ENCODE peak calls at places on chromosomes 4 and X, in four cellular contexts. One of them, this sample, is unnamed.

GRCh38 chr4:98865059-98865458 is 63.9 kb downstream of the EIF4E start:
- DNase-seq in cardiac fibroblast: no peak
- DNase-seq in astrocyte of the spinal cord: no peak
- DNase-seq in gastrocnemius medialis: no peak
- DNase-seq in this sample: no peak

GRCh38 chr4:146098397-146098796 is 77.1 kb upstream of the LSM6 start:
- DNase-seq in astrocyte of the spinal cord: no peak
- DNase-seq in gastrocnemius medialis: no peak
- DNase-seq in cardiac fibroblast: no peak
- DNase-seq in this sample: no peak

GRCh38 chrX:68932611-68933010 is 103.8 kb downstream of the EFNB1 start:
- DNase-seq in cardiac fibroblast: peak; percentile 58
- DNase-seq in gastrocnemius medialis: peak; percentile 48
- DNase-seq in astrocyte of the spinal cord: no peak
- DNase-seq in this sample: peak; percentile 39

GRCh38 chr4:82842593-82842992 is 44.0 kb upstream of the SCD5 start:
- DNase-seq in cardiac fibroblast: peak; percentile 31
- DNase-seq in gastrocnemius medialis: no peak
- DNase-seq in astrocyte of the spinal cord: no peak
- DNase-seq in this sample: peak; percentile 45

GRCh38 chr4:75831856-75832405 is 70.3 kb downstream of the PPEF2 start:
- DNase-seq in cardiac fibroblast: no peak
- DNase-seq in gastrocnemius medialis: peak; percentile 27
- DNase-seq in astrocyte of the spinal cord: no peak
- DNase-seq in this sample: no peak

GRCh38 chrX:130179170-130179569 is 7.4 kb downstream of the RAB33A start:
- DNase-seq in gastrocnemius medialis: no peak
- DNase-seq in astrocyte of the spinal cord: no peak
- DNase-seq in cardiac fibroblast: no peak
- DNase-seq in this sample: no peak

GRCh38 chrX:109472939-109473713 is 8.8 kb downstream of the GUCY2F start:
- DNase-seq in astrocyte of the spinal cord: peak; percentile 77
- DNase-seq in cardiac fibroblast: peak; percentile 38
- DNase-seq in gastrocnemius medialis: no peak
- DNase-seq in this sample: peak; percentile 81

GRCh38 chr4:71020611-71021010 is 27.2 kb downstream of the DCK start:
- DNase-seq in astrocyte of the spinal cord: peak; percentile 42
- DNase-seq in gastrocnemius medialis: no peak
- DNase-seq in cardiac fibroblast: peak; percentile 37
- DNase-seq in this sample: peak; percentile 33

GRCh38 chr4:155759372-155760252 is 791 bp downstream of the GUCY1B1 start:
- DNase-seq in astrocyte of the spinal cord: no peak
- DNase-seq in gastrocnemius medialis: peak; percentile 18
- DNase-seq in cardiac fibroblast: peak; percentile 51
- DNase-seq in this sample: peak; percentile 33

GRCh38 chrX:6053126-6053625 is 175.5 kb downstream of the NLGN4X start:
- DNase-seq in astrocyte of the spinal cord: no peak
- DNase-seq in gastrocnemius medialis: no peak
- DNase-seq in cardiac fibroblast: no peak
- DNase-seq in this sample: no peak

GRCh38 chrX:44871114-44871645 is 1.8 kb upstream of the KDM6A start:
- DNase-seq in astrocyte of the spinal cord: no peak
- DNase-seq in gastrocnemius medialis: peak; percentile 13
- DNase-seq in cardiac fibroblast: peak; percentile 16
- DNase-seq in this sample: no peak

GRCh38 chr4:182917182-182918043 is at the start of gene DCTD:
- DNase-seq in astrocyte of the spinal cord: peak; percentile 67
- DNase-seq in cardiac fibroblast: peak; percentile 82
- DNase-seq in gastrocnemius medialis: peak; percentile 59
- DNase-seq in this sample: peak; percentile 67

GRCh38 chr4:105550641-105551040 is 1.8 kb upstream of the ARHGEF38 start:
- DNase-seq in gastrocnemius medialis: no peak
- DNase-seq in astrocyte of the spinal cord: no peak
- DNase-seq in cardiac fibroblast: no peak
- DNase-seq in this sample: no peak

GRCh38 chr4:150818661-150819060 is 196.4 kb downstream of the LRBA start:
- DNase-seq in gastrocnemius medialis: no peak
- DNase-seq in cardiac fibroblast: peak; percentile 33
- DNase-seq in astrocyte of the spinal cord: peak; percentile 57
- DNase-seq in this sample: peak; percentile 61

GRCh38 chrX:13763489-13763888 is 28.9 kb downstream of the OFD1 start:
- DNase-seq in gastrocnemius medialis: peak; percentile 21
- DNase-seq in astrocyte of the spinal cord: no peak
- DNase-seq in cardiac fibroblast: no peak
- DNase-seq in this sample: no peak

GRCh38 chrX:70166601-70167590 is 10.4 kb upstream of the DGAT2L6 start:
- DNase-seq in astrocyte of the spinal cord: peak; percentile 84
- DNase-seq in gastrocnemius medialis: no peak
- DNase-seq in cardiac fibroblast: peak; percentile 59
- DNase-seq in this sample: peak; percentile 64

GRCh38 chr4:82517043-82517442 is 44.7 kb downstream of the TMEM150C start:
- DNase-seq in gastrocnemius medialis: no peak
- DNase-seq in cardiac fibroblast: peak; percentile 35
- DNase-seq in astrocyte of the spinal cord: peak; percentile 65
- DNase-seq in this sample: peak; percentile 50

GRCh38 chr4:8917868-8918783 is 46.5 kb upstream of the HMX1 start:
- DNase-seq in gastrocnemius medialis: no peak
- DNase-seq in astrocyte of the spinal cord: peak; percentile 16
- DNase-seq in cardiac fibroblast: peak; percentile 43
- DNase-seq in this sample: peak; percentile 45

GRCh38 chr4:169256101-169256612 is 14.6 kb downstream of the SH3RF1 start:
- DNase-seq in gastrocnemius medialis: no peak
- DNase-seq in astrocyte of the spinal cord: no peak
- DNase-seq in cardiac fibroblast: no peak
- DNase-seq in this sample: no peak

GRCh38 chr4:116400480-116400879 is 684.9 kb downstream of the TRAM1L1 start:
- DNase-seq in cardiac fibroblast: no peak
- DNase-seq in astrocyte of the spinal cord: peak; percentile 12
- DNase-seq in gastrocnemius medialis: no peak
- DNase-seq in this sample: no peak

GRCh38 chr4:165502919-165503907 is 124.4 kb downstream of the CPE start:
- DNase-seq in gastrocnemius medialis: no peak
- DNase-seq in cardiac fibroblast: peak; percentile 74
- DNase-seq in astrocyte of the spinal cord: peak; percentile 18
- DNase-seq in this sample: peak; percentile 68

GRCh38 chr4:88497859-88498409 is 25.6 kb downstream of the PYURF start:
- DNase-seq in gastrocnemius medialis: no peak
- DNase-seq in astrocyte of the spinal cord: no peak
- DNase-seq in cardiac fibroblast: no peak
- DNase-seq in this sample: no peak

GRCh38 chr4:184100297-184100885 is 117.3 kb downstream of the ENPP6 start:
- DNase-seq in astrocyte of the spinal cord: peak; percentile 4
- DNase-seq in gastrocnemius medialis: peak; percentile 20
- DNase-seq in cardiac fibroblast: peak; percentile 24
- DNase-seq in this sample: peak; percentile 25

GRCh38 chrX:103919336-103919682 is 43.1 kb upstream of the TMSB15B start:
- DNase-seq in cardiac fibroblast: peak; percentile 44
- DNase-seq in astrocyte of the spinal cord: peak; percentile 56
- DNase-seq in gastrocnemius medialis: no peak
- DNase-seq in this sample: peak; percentile 43

GRCh38 chr4:89586864-89587263 is 250.1 kb downstream of the SNCA start:
- DNase-seq in cardiac fibroblast: peak; percentile 35
- DNase-seq in astrocyte of the spinal cord: peak; percentile 35
- DNase-seq in gastrocnemius medialis: no peak
- DNase-seq in this sample: peak; percentile 44

GRCh38 chr4:112753333-112753732 is 116.4 kb downstream of the LARP7 start:
- DNase-seq in astrocyte of the spinal cord: no peak
- DNase-seq in gastrocnemius medialis: no peak
- DNase-seq in cardiac fibroblast: no peak
- DNase-seq in this sample: no peak

GRCh38 chrX:12065251-12065650 is 73.0 kb upstream of the FRMPD4 start:
- DNase-seq in gastrocnemius medialis: no peak
- DNase-seq in cardiac fibroblast: peak; percentile 41
- DNase-seq in astrocyte of the spinal cord: peak; percentile 19
- DNase-seq in this sample: peak; percentile 55

GRCh38 chr4:54228064-54228527 is 997 bp upstream of the PDGFRA start:
- DNase-seq in gastrocnemius medialis: peak; percentile 51
- DNase-seq in astrocyte of the spinal cord: peak; percentile 82
- DNase-seq in cardiac fibroblast: peak; percentile 94
- DNase-seq in this sample: peak; percentile 90

GRCh38 chr4:39051454-39051853 is 10.6 kb upstream of the KLHL5 start:
- DNase-seq in astrocyte of the spinal cord: no peak
- DNase-seq in cardiac fibroblast: no peak
- DNase-seq in gastrocnemius medialis: no peak
- DNase-seq in this sample: no peak

GRCh38 chrX:135403374-135403773 is 18.4 kb upstream of the SMIM10L2A start:
- DNase-seq in astrocyte of the spinal cord: no peak
- DNase-seq in cardiac fibroblast: no peak
- DNase-seq in gastrocnemius medialis: no peak
- DNase-seq in this sample: no peak

GRCh38 chrX:39814391-39814790 is 283.4 kb downstream of the BCOR start:
- DNase-seq in cardiac fibroblast: peak; percentile 41
- DNase-seq in astrocyte of the spinal cord: no peak
- DNase-seq in gastrocnemius medialis: no peak
- DNase-seq in this sample: peak; percentile 44

GRCh38 chr4:162352580-162353107 is 188.8 kb upstream of the FSTL5 start:
- DNase-seq in astrocyte of the spinal cord: no peak
- DNase-seq in cardiac fibroblast: no peak
- DNase-seq in gastrocnemius medialis: no peak
- DNase-seq in this sample: no peak

GRCh38 chrX:22060451-22060940 is 28.4 kb downstream of the PHEX start:
- DNase-seq in gastrocnemius medialis: no peak
- DNase-seq in astrocyte of the spinal cord: peak; percentile 3
- DNase-seq in cardiac fibroblast: peak; percentile 48
- DNase-seq in this sample: peak; percentile 58

GRCh38 chr4:42638993-42639392 is 17.9 kb downstream of the ATP8A1 start:
- DNase-seq in cardiac fibroblast: no peak
- DNase-seq in gastrocnemius medialis: no peak
- DNase-seq in astrocyte of the spinal cord: no peak
- DNase-seq in this sample: no peak

GRCh38 chrX:153885968-153886903 is at the start of gene L1CAM:
- DNase-seq in cardiac fibroblast: no peak
- DNase-seq in astrocyte of the spinal cord: no peak
- DNase-seq in gastrocnemius medialis: no peak
- DNase-seq in this sample: no peak

GRCh38 chr4:147879676-147880075 is 147.8 kb downstream of the ARHGAP10 start:
- DNase-seq in gastrocnemius medialis: no peak
- DNase-seq in astrocyte of the spinal cord: peak; percentile 20
- DNase-seq in cardiac fibroblast: no peak
- DNase-seq in this sample: no peak

GRCh38 chr4:139692300-139693012 is 26.8 kb downstream of the MGST2 start:
- DNase-seq in astrocyte of the spinal cord: no peak
- DNase-seq in gastrocnemius medialis: peak; percentile 66
- DNase-seq in cardiac fibroblast: peak; percentile 9
- DNase-seq in this sample: no peak

GRCh38 chrX:67524950-67525691 is 18.7 kb upstream of the AR start:
- DNase-seq in astrocyte of the spinal cord: no peak
- DNase-seq in gastrocnemius medialis: no peak
- DNase-seq in cardiac fibroblast: no peak
- DNase-seq in this sample: no peak

DNA sequence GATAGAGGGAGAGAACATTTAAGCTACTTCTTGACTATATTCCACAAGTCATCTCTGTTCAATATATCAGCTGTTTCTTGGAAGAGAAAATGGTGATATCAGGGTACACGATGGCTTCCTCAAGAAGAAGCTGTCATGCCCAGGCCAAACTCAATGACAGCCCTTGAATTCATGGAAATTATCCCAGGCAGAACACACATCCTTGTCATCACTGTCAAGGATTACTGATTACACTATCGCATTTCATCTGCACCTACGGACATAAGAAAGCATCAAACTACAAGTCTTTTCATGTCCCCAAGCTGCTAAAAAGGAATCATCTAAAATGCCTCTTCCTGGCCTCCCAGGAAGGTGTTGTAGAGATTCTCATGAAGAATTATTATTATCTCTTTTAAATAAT is 165.2 kb upstream of the SLC7A11 start:
- DNase-seq in cardiac fibroblast: no peak
- DNase-seq in astrocyte of the spinal cord: no peak
- DNase-seq in gastrocnemius medialis: no peak
- DNase-seq in this sample: no peak
- TF ChIP-seq CTCF in cardiac fibroblast: no peak
- TF ChIP-seq CTCF in astrocyte of the spinal cord: no peak
- TF ChIP-seq CTCF in gastrocnemius medialis: no peak
- TF ChIP-seq CTCF in this sample: no peak

GRCh38 chrX:50680990-50681389 is 133.0 kb downstream of the SHROOM4 start:
- DNase-seq in cardiac fibroblast: peak; percentile 10
- DNase-seq in astrocyte of the spinal cord: no peak
- DNase-seq in gastrocnemius medialis: no peak
- DNase-seq in this sample: peak; percentile 34
- TF ChIP-seq CTCF in cardiac fibroblast: peak; percentile 52
- TF ChIP-seq CTCF in astrocyte of the spinal cord: peak; percentile 31
- TF ChIP-seq CTCF in gastrocnemius medialis: no peak
- TF ChIP-seq CTCF in this sample: peak; percentile 61

GRCh38 chr4:16794816-16795445 is 103.5 kb downstream of the LDB2 start:
- DNase-seq in astrocyte of the spinal cord: peak; percentile 63
- DNase-seq in gastrocnemius medialis: peak; percentile 10
- DNase-seq in cardiac fibroblast: peak; percentile 68
- DNase-seq in this sample: peak; percentile 76
- TF ChIP-seq CTCF in astrocyte of the spinal cord: peak; percentile 90
- TF ChIP-seq CTCF in gastrocnemius medialis: peak; percentile 29
- TF ChIP-seq CTCF in cardiac fibroblast: peak; percentile 88
- TF ChIP-seq CTCF in this sample: peak; percentile 97

GRCh38 chr4:126916626-126917140 is 716.1 kb upstream of the INTU start:
- DNase-seq in cardiac fibroblast: peak; percentile 74
- DNase-seq in gastrocnemius medialis: no peak
- DNase-seq in astrocyte of the spinal cord: peak; percentile 89
- DNase-seq in this sample: peak; percentile 65
- TF ChIP-seq CTCF in cardiac fibroblast: no peak
- TF ChIP-seq CTCF in gastrocnemius medialis: no peak
- TF ChIP-seq CTCF in astrocyte of the spinal cord: no peak
- TF ChIP-seq CTCF in this sample: peak; percentile 8

GRCh38 chr4:25797136-25797535 is 65.7 kb downstream of the SEL1L3 start:
- DNase-seq in astrocyte of the spinal cord: no peak
- DNase-seq in cardiac fibroblast: no peak
- DNase-seq in gastrocnemius medialis: no peak
- DNase-seq in this sample: no peak

GRCh38 chr4:25792200-25792791 is 70.5 kb downstream of the SEL1L3 start:
- DNase-seq in cardiac fibroblast: no peak
- DNase-seq in gastrocnemius medialis: no peak
- DNase-seq in astrocyte of the spinal cord: no peak
- DNase-seq in this sample: peak; percentile 23

GRCh38 chr4:25792843-25793242 is 69.9 kb downstream of the SEL1L3 start:
- DNase-seq in cardiac fibroblast: no peak
- DNase-seq in astrocyte of the spinal cord: no peak
- DNase-seq in gastrocnemius medialis: no peak
- DNase-seq in this sample: no peak

GRCh38 chr4:25795091-25795490 is 67.7 kb downstream of the SEL1L3 start:
- DNase-seq in cardiac fibroblast: no peak
- DNase-seq in astrocyte of the spinal cord: no peak
- DNase-seq in gastrocnemius medialis: no peak
- DNase-seq in this sample: no peak

GRCh38 chr4:25795566-25796454 is 67.0 kb downstream of the SEL1L3 start:
- DNase-seq in cardiac fibroblast: peak; percentile 59
- DNase-seq in astrocyte of the spinal cord: peak; percentile 77
- DNase-seq in gastrocnemius medialis: no peak
- DNase-seq in this sample: peak; percentile 65
- TF ChIP-seq CTCF in cardiac fibroblast: peak; percentile 23
- TF ChIP-seq CTCF in astrocyte of the spinal cord: peak; percentile 5
- TF ChIP-seq CTCF in gastrocnemius medialis: no peak
- TF ChIP-seq CTCF in this sample: peak; percentile 6

GRCh38 chrX:54042609-54043010 is 1.7 kb downstream of the PHF8 start:
- DNase-seq in cardiac fibroblast: peak; percentile 70
- DNase-seq in gastrocnemius medialis: peak; percentile 25
- DNase-seq in astrocyte of the spinal cord: peak; percentile 71
- DNase-seq in this sample: peak; percentile 58
- TF ChIP-seq CTCF in cardiac fibroblast: peak; percentile 32
- TF ChIP-seq CTCF in gastrocnemius medialis: no peak
- TF ChIP-seq CTCF in astrocyte of the spinal cord: peak; percentile 41
- TF ChIP-seq CTCF in this sample: peak; percentile 22

This sample was measured in fibroblast of pulmonary artery.